ENCODE peak calls at places on chromosomes 12 and 14, in four cellular contexts. D is Peyer's patch, Z is ascending aorta, M is heart right ventricle. J is an unnamed sample.

GRCh38 chr14:30710870-30711269 is 88.8 kb downstream of the SCFD1 start:
- DNase-seq in Z (no peak), D (no peak), M (no peak), J (no peak)

GRCh38 chr14:65329911-65330310 is 82.6 kb upstream of the FUT8 start:
- DNase-seq in D (no peak), M (no peak), Z (no peak), J (no peak)

GRCh38 chr12:123293178-123293760 is 21.6 kb upstream of the CDK2AP1 start:
- DNase-seq in D (peak), M (no peak), Z (peak), J (no peak)

GRCh38 chr14:101500681-101501080 is 60.6 kb upstream of the DIO3 start:
- DNase-seq in M (no peak), Z (peak), D (no peak), J (no peak)

GRCh38 chr14:35534130-35534883 is at the start of gene INSM2:
- DNase-seq in M (no peak), D (no peak), Z (no peak), J (no peak)

GRCh38 chr12:19462441-19462840 is 23.1 kb downstream of the AEBP2 start:
- DNase-seq in D (no peak), M (no peak), Z (no peak), J (no peak)

GRCh38 chr12:95418142-95418541 is 55.8 kb upstream of the METAP2 start:
- DNase-seq in M (peak), D (no peak), Z (peak), J (no peak)

GRCh38 chr12:83365317-83365716 is 678.6 kb downstream of the TMTC2 start:
- DNase-seq in D (no peak), M (no peak), Z (no peak), J (no peak)

GRCh38 chr14:22476882-22477281 is 112.1 kb downstream of the DAD1 start:
- DNase-seq in D (no peak), M (no peak), Z (no peak), J (no peak)

GRCh38 chr12:46413368-46413767 is 40.8 kb upstream of the SLC38A2 start:
- DNase-seq in D (no peak), Z (no peak), M (no peak), J (no peak)

DNA sequence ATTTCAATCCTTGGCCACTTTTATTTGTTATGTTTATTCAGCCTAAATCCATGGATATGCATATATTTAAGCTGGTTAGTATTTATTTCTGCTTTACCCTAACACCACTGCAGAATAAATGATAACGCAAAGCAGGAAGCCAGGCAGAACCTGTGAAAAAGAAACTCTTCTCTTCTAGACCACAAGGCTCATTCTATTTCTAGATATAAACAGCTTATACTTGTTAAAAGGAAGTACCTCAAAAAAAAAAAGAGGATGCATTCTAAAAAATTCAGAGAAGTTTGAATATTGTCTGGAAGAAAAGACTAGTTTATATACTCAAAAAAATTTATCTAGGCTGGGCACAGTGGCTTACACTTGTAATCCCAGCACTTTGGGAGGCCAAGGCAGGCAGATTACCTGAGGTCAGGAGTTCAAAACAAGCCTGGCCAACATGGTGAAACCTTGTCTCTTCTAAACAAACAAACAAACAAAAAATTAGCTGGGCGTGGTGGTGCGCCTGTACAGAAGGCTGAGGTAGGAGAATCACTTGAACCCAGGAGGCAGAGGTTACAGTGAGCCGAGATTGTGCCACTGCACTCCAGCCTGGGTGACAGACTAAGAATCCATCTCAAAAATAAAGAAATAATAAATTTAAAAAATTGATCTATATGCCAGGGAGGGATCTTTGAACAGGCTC is 55.8 kb downstream of the GALNT4 start:
- DNase-seq in M (no peak), Z (no peak), D (no peak), J (no peak)
- H3K4me3 ChIP-seq in M (no peak), Z (no peak), D (no peak), J (no peak)

GRCh38 chr14:59018460-59018859 is 170.0 kb upstream of the DAAM1 start:
- DNase-seq in M (no peak), Z (no peak), D (no peak), J (no peak)

GRCh38 chr14:59017285-59017965 is 171.0 kb upstream of the DAAM1 start:
- DNase-seq in D (no peak), Z (no peak), M (no peak), J (no peak)

GRCh38 chr14:59020382-59020781 is 168.1 kb upstream of the DAAM1 start:
- DNase-seq in Z (no peak), M (no peak), D (no peak), J (no peak)

GRCh38 chr14:59022144-59022543 is 166.3 kb upstream of the DAAM1 start:
- DNase-seq in D (no peak), Z (no peak), M (no peak), J (no peak)

GRCh38 chr14:59018978-59019377 is 169.5 kb upstream of the DAAM1 start:
- DNase-seq in M (no peak), Z (no peak), D (no peak), J (no peak)
- TF ChIP-seq CTCF in M (no peak), Z (no peak), D (no peak), J (peak)

DNA sequence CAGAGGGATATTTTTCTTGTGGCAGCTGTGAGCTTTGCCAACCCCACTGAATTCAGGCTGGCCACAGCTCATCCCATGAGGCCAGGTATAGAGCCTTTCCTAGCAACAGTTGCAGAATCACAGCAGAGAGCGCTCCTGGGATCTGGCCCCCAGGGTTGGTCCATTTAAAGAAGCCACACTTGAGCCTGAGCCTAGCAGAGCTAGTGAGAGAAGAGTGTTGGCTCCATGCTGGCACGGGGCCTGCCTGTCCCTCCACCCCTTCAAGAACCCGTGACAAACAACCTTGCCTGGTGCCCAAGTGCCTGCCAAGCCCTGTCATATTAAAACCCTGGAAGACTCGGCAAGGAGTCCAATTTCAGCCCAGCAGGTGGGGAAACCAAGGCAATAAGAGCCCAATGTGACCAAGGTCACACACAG is 91.6 kb downstream of the LRRC74A start:
- DNase-seq in Z (peak), M (peak), D (peak), J (no peak)
- H3K4me3 ChIP-seq in Z (no peak), M (no peak), D (no peak), J (no peak)

GRCh38 chr12:2185751-2186341 is 133.1 kb downstream of the CACNA1C start:
- DNase-seq in Z (no peak), M (no peak), D (no peak), J (peak)

GRCh38 chr12:2179953-2180736 is 127.4 kb downstream of the CACNA1C start:
- DNase-seq in M (peak), Z (peak), D (peak), J (peak)

GRCh38 chr12:2180737-2181082 is 127.9 kb downstream of the CACNA1C start:
- DNase-seq in Z (no peak), M (no peak), D (no peak), J (no peak)

GRCh38 chr12:2187195-2187963 is 134.6 kb downstream of the CACNA1C start:
- DNase-seq in Z (no peak), M (no peak), D (no peak), J (no peak)

DNA sequence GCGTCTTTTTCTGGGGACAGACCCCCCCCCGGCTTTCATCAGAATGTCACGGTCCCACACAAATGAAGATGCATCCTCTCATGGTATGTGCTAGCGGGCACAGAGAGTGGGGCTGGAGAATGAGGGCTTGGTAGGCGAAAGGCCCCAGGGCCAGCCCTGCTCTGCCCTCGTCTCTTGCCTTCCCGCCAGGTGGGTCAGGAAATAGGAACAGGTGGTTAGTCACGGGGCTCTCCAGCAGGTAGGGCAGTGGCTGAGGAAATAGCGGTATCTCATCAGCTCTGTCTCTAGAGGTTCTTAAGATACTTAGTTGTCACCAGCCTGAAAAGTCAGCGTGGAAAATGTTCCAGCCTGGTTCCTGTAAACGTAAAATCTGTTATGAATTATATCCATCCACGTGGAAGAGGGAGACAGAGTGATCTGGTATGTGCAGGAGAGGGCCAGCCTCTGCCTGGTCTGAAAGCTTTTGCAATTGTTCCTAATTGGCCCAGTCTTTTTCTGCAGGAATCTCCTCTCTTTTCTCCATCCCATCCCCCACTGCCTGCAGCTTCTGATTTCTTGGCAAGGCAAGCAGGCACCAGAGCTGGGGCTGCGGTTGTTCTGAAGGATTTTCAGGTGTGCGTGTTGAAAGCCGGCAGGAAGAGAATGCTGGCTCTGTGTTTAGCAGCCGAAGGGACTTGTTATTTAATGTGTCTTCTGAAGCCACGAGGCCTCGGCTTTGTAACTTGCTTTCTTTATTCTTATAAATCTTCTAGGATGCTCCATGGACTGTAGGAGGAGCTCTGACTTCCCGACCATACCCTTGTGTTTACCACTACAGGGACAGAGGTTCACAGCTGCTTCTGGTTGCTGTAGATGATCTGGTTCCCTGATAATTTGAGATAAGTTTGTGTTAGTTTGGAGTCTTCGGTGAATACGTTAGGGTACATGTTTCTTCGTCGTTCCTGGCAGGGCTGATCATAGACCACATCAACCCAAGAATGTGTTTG is 131.1 kb downstream of the CACNA1C start:
- DNase-seq in D (no peak), Z (no peak), M (no peak), J (peak)
- TF ChIP-seq CTCF in D (peak), Z (no peak), M (no peak), J (peak)

GRCh38 chr12:130396667-130397066 is 59.0 kb downstream of the PIWIL1 start:
- DNase-seq in D (no peak), M (no peak), Z (no peak), J (no peak)
- H3K4me3 ChIP-seq in D (no peak), M (no peak), Z (no peak), J (no peak)

GRCh38 chr14:61568572-61569011 is 126.7 kb upstream of the HIF1A start:
- DNase-seq in M (no peak), D (peak), Z (peak), J (no peak)
- TF ChIP-seq CTCF in M (no peak), D (peak), Z (no peak), J (no peak)

GRCh38 chr14:80455031-80455430 is 243.7 kb upstream of the DIO2 start:
- DNase-seq in M (no peak), Z (no peak), D (no peak), J (no peak)
- H3K4me3 ChIP-seq in M (no peak), Z (no peak), D (no peak), J (no peak)

DNA sequence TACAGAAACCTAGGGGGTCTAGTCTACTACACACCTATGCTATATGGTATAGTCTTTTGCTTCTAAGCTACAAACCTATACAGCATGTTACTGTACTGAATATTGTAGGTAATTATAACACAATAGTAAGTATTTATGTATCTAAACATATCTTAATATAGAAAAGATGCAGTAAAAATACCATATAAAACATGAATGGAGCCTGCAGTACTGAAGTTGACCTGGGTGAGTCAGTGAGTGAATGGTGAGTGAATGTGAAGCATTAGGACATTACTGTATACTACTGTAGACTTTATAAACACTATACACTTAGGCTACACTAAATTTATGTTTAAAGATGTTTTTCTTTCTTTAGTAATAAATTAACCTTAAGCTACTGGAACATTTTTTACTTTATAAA is 13.1 kb upstream of the ABCD2 start:
- DNase-seq in Z (no peak), M (no peak), D (no peak), J (no peak)
- TF ChIP-seq CTCF in Z (no peak), M (no peak), D (no peak), J (no peak)